ENCODE peak calls at places on chromosome 22, in four cellular contexts. B is mesenchymal stem cell, Y is transverse colon, R is fibroblast of lung. A is an unnamed sample.

GRCh38 chr22:50423956-50424355 is 50.9 kb downstream of the SBF1 start:
- DNase-seq in R (no peak), B (no peak), Y (no peak), A (no peak)

GRCh38 chr22:49551897-49552659 is 275.6 kb downstream of the BRD1 start:
- DNase-seq in R (no peak), Y (no peak), B (no peak), A (no peak)

GRCh38 chr22:42757475-42757874 is 36.8 kb upstream of the A4GALT start:
- DNase-seq in B (peak; percentile 48), R (peak; percentile 34), Y (no peak), A (no peak)

GRCh38 chr22:49957826-49958461 is 2.6 kb upstream of the PIM3 start:
- DNase-seq in Y (peak; percentile 44), B (no peak), R (no peak), A (no peak)

GRCh38 chr22:49203863-49204598 is 623.6 kb downstream of the BRD1 start:
- DNase-seq in R (no peak), Y (no peak), B (no peak), A (no peak)

GRCh38 chr22:33792837-33793236 is 127.4 kb downstream of the LARGE1 start:
- DNase-seq in Y (no peak), B (peak; percentile 55), R (no peak), A (no peak)

GRCh38 chr22:49930596-49931412 is 12.4 kb downstream of the CRELD2 start:
- DNase-seq in B (peak; percentile 73), Y (peak; percentile 83), R (peak; percentile 64), A (peak; percentile 79)

GRCh38 chr22:20238567-20239062 is 29.5 kb downstream of the RTN4R start:
- DNase-seq in B (peak; percentile 9), Y (peak; percentile 44), R (no peak), A (peak; percentile 34)

GRCh38 chr22:47612136-47612910 is 849.9 kb downstream of the TBC1D22A start:
- DNase-seq in R (no peak), B (no peak), Y (no peak), A (no peak)

GRCh38 chr22:49959782-49960158 is 802 bp upstream of the PIM3 start:
- DNase-seq in B (no peak), Y (peak; percentile 73), R (no peak), A (peak; percentile 48)

GRCh38 chr22:44202261-44202789 is 21.6 kb downstream of the PARVG start:
- DNase-seq in B (peak; percentile 2), R (peak; percentile 79), Y (no peak), A (no peak)

GRCh38 chr22:21802056-21802455 is 65.4 kb downstream of the MAPK1 start:
- DNase-seq in R (no peak), Y (no peak), B (no peak), A (no peak)

GRCh38 chr22:19151329-19152191 is 1.5 kb upstream of the GSC2 start:
- DNase-seq in R (no peak), Y (no peak), B (no peak), A (no peak)

GRCh38 chr22:20062766-20063083 is 17.3 kb upstream of the DGCR8 start:
- DNase-seq in R (peak; percentile 24), Y (no peak), B (peak; percentile 47), A (peak; percentile 92)

GRCh38 chr22:19149047-19149883 is 827 bp downstream of the GSC2 start:
- DNase-seq in R (no peak), Y (no peak), B (no peak), A (peak; percentile 67)

GRCh38 chr22:23157560-23158515 is 12.6 kb downstream of the RAB36 start:
- DNase-seq in R (no peak), B (no peak), Y (no peak), A (no peak)

GRCh38 chr22:37033605-37034430 is 14.3 kb downstream of the MPST start:
- DNase-seq in Y (peak; percentile 31), B (no peak), R (no peak), A (no peak)

GRCh38 chr22:21712751-21713427 is 22.7 kb downstream of the YPEL1 start:
- DNase-seq in R (peak; percentile 83), Y (peak; percentile 59), B (peak; percentile 85), A (peak; percentile 59)

GRCh38 chr22:28442264-28442950 is 237.2 kb downstream of the TTC28 start:
- DNase-seq in B (peak; percentile 83), Y (peak; percentile 78), R (peak; percentile 75), A (peak; percentile 65)

GRCh38 chr22:49600891-49601431 is 226.7 kb downstream of the BRD1 start:
- DNase-seq in R (no peak), Y (no peak), B (no peak), A (no peak)

GRCh38 chr22:20186183-20186870 is 35.5 kb upstream of the CCDC188 start:
- DNase-seq in B (no peak), R (no peak), Y (no peak), A (no peak)

GRCh38 chr22:43144949-43145348 is 1.8 kb upstream of the MCAT start:
- DNase-seq in B (no peak), Y (no peak), R (no peak), A (peak; percentile 68)

GRCh38 chr22:48874956-48875355 is 952.7 kb downstream of the BRD1 start:
- DNase-seq in R (no peak), B (no peak), Y (no peak), A (no peak)

GRCh38 chr22:49553076-49553475 is 274.6 kb downstream of the BRD1 start:
- DNase-seq in Y (no peak), R (no peak), B (no peak), A (no peak)

GRCh38 chr22:49545606-49546005 is 282.1 kb downstream of the BRD1 start:
- DNase-seq in B (no peak), R (no peak), Y (no peak), A (no peak)

GRCh38 chr22:50189184-50189848 is 3.6 kb downstream of the TRABD start:
- DNase-seq in R (no peak), Y (peak; percentile 59), B (no peak), A (no peak)

GRCh38 chr22:45206233-45206632 is 34.5 kb downstream of the KIAA0930 start:
- DNase-seq in R (no peak), B (no peak), Y (no peak), A (no peak)

GRCh38 chr22:20979243-20979809 is 2.8 kb upstream of the LZTR1 start:
- DNase-seq in B (peak; percentile 71), R (peak; percentile 85), Y (peak; percentile 81), A (peak; percentile 90)

DNA sequence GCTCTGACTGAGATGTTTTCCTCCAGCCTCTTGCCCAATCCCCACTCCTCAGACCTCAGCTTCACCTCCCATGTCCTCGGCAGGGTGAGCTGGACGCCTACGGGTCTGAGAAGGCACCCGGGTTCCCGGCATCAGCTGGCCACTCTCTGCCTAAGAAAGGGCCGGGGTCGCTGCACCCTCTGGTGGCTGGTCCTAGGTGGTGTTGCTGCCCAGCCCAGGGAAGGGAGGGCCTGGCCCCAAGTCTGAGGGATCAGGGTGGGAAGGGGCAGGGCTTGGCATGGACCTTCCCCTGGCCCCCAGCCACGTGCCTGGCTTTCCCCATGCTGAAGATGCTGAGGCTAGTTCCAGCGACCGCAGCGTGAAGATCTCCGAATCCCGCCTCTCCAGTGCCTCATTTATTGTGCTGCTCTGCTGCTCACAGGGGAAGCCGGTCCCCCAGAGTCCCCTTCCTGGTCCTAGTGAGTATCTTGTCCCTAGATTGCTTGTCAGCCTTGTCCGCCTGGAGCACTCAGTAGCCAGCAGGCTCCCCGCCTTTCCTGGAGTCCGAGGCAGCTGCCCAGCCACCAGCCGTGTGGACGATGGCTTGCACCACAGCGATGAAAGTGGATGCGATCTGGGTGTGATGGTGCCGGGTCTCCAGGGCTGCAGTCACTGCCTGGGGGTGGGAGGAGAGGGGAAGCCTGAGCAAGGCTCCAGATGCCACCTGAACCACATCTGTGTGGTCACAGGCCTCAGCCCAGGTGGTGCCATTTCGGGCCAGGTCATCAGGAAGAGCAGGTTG is 2.9 kb upstream of the GGT5 start:
- DNase-seq in Y (peak; percentile 81), B (peak; percentile 97), R (peak; percentile 98), A (peak; percentile 70)
- H3K4me3 ChIP-seq in Y (no peak overlapping the region), B (peak overlapping the region; percentile 66), R (no peak overlapping the region), A (no peak overlapping the region)

GRCh38 chr22:40313007-40313406 is 33.3 kb upstream of the ADSL start:
- DNase-seq in B (no peak), R (no peak), Y (no peak), A (no peak)

GRCh38 chr22:40310081-40310770 is 36.1 kb upstream of the ADSL start:
- DNase-seq in B (peak; percentile 76), Y (peak; percentile 21), R (peak; percentile 87), A (no peak)

GRCh38 chr22:40312050-40312449 is 34.2 kb upstream of the ADSL start:
- DNase-seq in Y (no peak), R (no peak), B (no peak), A (no peak)

GRCh38 chr22:40308999-40309578 is 37.2 kb upstream of the ADSL start:
- DNase-seq in B (no peak), R (no peak), Y (no peak), A (no peak)

GRCh38 chr22:40310771-40311120 is 35.6 kb upstream of the ADSL start:
- DNase-seq in R (no peak), Y (no peak), B (no peak), A (no peak)
- H3K4me3 ChIP-seq in R (peak overlapping the region; percentile 21), Y (no peak overlapping the region), B (peak overlapping the region; percentile 65), A (no peak overlapping the region)

GRCh38 chr22:17106785-17107546 is 14.2 kb downstream of the TMEM121B start:
- DNase-seq in R (no peak), B (no peak), Y (no peak), A (no peak)

GRCh38 chr22:17106161-17106784 is 14.9 kb downstream of the TMEM121B start:
- DNase-seq in R (no peak), Y (no peak), B (no peak), A (no peak)

GRCh38 chr22:17104336-17104935 is 16.7 kb downstream of the TMEM121B start:
- DNase-seq in R (no peak), B (no peak), Y (no peak), A (no peak)

GRCh38 chr22:17107547-17107810 is 13.7 kb downstream of the TMEM121B start:
- DNase-seq in B (no peak), Y (no peak), R (no peak), A (no peak)

GRCh38 chr22:17105143-17106129 is 15.7 kb downstream of the TMEM121B start:
- DNase-seq in R (no peak), B (no peak), Y (no peak), A (no peak)
- H3K4me3 ChIP-seq in R (no peak overlapping the region), B (no peak overlapping the region), Y (no peak overlapping the region), A (no peak overlapping the region)

GRCh38 chr22:39525658-39525975 is 5.3 kb downstream of the ATF4 start:
- DNase-seq in Y (no peak), B (peak; percentile 3), R (no peak), A (no peak)

GRCh38 chr22:39524753-39525657 is 4.6 kb downstream of the ATF4 start:
- DNase-seq in Y (no peak), R (no peak), B (peak; percentile 19), A (no peak)

GRCh38 chr22:39527481-39527961 is 5.0 kb downstream of the RPS19BP1 start:
- DNase-seq in Y (peak; percentile 76), B (peak; percentile 35), R (no peak), A (peak; percentile 81)

GRCh38 chr22:39528080-39528661 is 4.4 kb downstream of the RPS19BP1 start:
- DNase-seq in R (no peak), Y (peak; percentile 41), B (peak; percentile 43), A (no peak)

DNA sequence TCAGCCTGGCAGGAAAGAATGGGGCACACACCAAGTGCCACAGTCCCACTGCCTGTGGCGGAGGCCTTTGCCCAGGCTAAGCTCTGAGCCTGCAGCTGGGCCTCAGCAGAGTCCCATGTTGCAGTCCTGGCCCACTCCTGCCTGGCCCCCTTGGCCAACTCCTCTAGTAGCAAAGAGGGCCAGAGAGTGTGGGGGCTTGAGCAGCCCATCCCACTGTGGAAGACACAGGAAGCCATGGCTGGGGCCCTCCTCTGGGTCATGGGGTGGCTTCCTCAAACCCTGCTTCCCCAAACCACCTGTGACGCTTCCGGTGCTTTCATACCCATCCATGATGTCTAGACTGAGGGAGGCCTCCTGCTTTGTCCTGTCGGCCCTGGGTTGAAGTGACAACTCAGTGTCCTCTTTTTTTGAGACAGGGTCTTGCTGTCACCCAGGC is 5.8 kb downstream of the RPS19BP1 start:
- DNase-seq in R (no peak), Y (no peak), B (peak; percentile 20), A (no peak)
- H3K4me3 ChIP-seq in R (no peak overlapping the region), Y (no peak overlapping the region), B (no peak overlapping the region), A (no peak overlapping the region)

A was measured in epithelial cell of esophagus.